ENCODE peak calls at places on chromosomes 4 and X, in five cellular contexts. One of them, this sample, is unnamed.
A peak's percentile ranks its signal among the peaks of the same experiment; 100 is the strongest.

GRCh38 chr4:133997440-133997839 is 204.1 kb downstream of the PABPC4L start:
- DNase-seq in CD4-positive, alpha-beta T cell: no peak
- DNase-seq in CD8-positive, alpha-beta T cell: no peak
- DNase-seq in mammary epithelial cell: no peak
- DNase-seq in stomach: no peak
- DNase-seq in this sample: no peak

GRCh38 chr4:123554819-123555499 is 158.4 kb downstream of the SPRY1 start:
- DNase-seq in CD4-positive, alpha-beta T cell: no peak
- DNase-seq in CD8-positive, alpha-beta T cell: no peak
- DNase-seq in stomach: no peak
- DNase-seq in mammary epithelial cell: no peak
- DNase-seq in this sample: no peak

GRCh38 chrX:119155416-119156035 is 27.9 kb upstream of the KIAA1210 start:
- DNase-seq in CD4-positive, alpha-beta T cell: no peak
- DNase-seq in mammary epithelial cell: peak; percentile 46
- DNase-seq in stomach: no peak
- DNase-seq in CD8-positive, alpha-beta T cell: no peak
- DNase-seq in this sample: no peak

GRCh38 chr4:137627938-137628460 is 95.7 kb upstream of the PCDH18 start:
- DNase-seq in CD4-positive, alpha-beta T cell: no peak
- DNase-seq in CD8-positive, alpha-beta T cell: no peak
- DNase-seq in stomach: no peak
- DNase-seq in mammary epithelial cell: no peak
- DNase-seq in this sample: no peak

GRCh38 chrX:46208225-46208854 is 336.9 kb downstream of the ZNF674 start:
- DNase-seq in CD4-positive, alpha-beta T cell: no peak
- DNase-seq in CD8-positive, alpha-beta T cell: no peak
- DNase-seq in stomach: no peak
- DNase-seq in mammary epithelial cell: peak; percentile 65
- DNase-seq in this sample: no peak

GRCh38 chrX:119655125-119655524 is 37.8 kb downstream of the SEPTIN6 start:
- DNase-seq in CD4-positive, alpha-beta T cell: peak; percentile 47
- DNase-seq in stomach: no peak
- DNase-seq in CD8-positive, alpha-beta T cell: peak; percentile 30
- DNase-seq in mammary epithelial cell: peak; percentile 67
- DNase-seq in this sample: peak; percentile 79

GRCh38 chrX:76148011-76148665 is 24.7 kb upstream of the PBDC1 start:
- DNase-seq in stomach: no peak
- DNase-seq in CD8-positive, alpha-beta T cell: peak; percentile 16
- DNase-seq in mammary epithelial cell: peak; percentile 53
- DNase-seq in CD4-positive, alpha-beta T cell: no peak
- DNase-seq in this sample: peak; percentile 29

GRCh38 chrX:8237718-8238117 is 66.7 kb upstream of the VCX2 start:
- DNase-seq in mammary epithelial cell: no peak
- DNase-seq in CD4-positive, alpha-beta T cell: no peak
- DNase-seq in stomach: no peak
- DNase-seq in CD8-positive, alpha-beta T cell: peak; percentile 7
- DNase-seq in this sample: no peak

GRCh38 chrX:154401918-154402621 is 3.9 kb downstream of the RPL10 start:
- DNase-seq in CD4-positive, alpha-beta T cell: no peak
- DNase-seq in mammary epithelial cell: peak; percentile 68
- DNase-seq in stomach: no peak
- DNase-seq in CD8-positive, alpha-beta T cell: no peak
- DNase-seq in this sample: no peak

GRCh38 chrX:830532-830931 is 199.9 kb downstream of the SHOX start:
- DNase-seq in mammary epithelial cell: no peak
- DNase-seq in CD8-positive, alpha-beta T cell: no peak
- DNase-seq in CD4-positive, alpha-beta T cell: no peak
- DNase-seq in stomach: no peak
- DNase-seq in this sample: no peak

GRCh38 chr4:6887591-6888371 is 21.8 kb upstream of the TBC1D14 start:
- DNase-seq in CD4-positive, alpha-beta T cell: no peak
- DNase-seq in CD8-positive, alpha-beta T cell: no peak
- DNase-seq in mammary epithelial cell: no peak
- DNase-seq in stomach: no peak
- DNase-seq in this sample: no peak

GRCh38 chr4:48635310-48635709 is 144.8 kb downstream of the FRYL start:
- DNase-seq in CD8-positive, alpha-beta T cell: no peak
- DNase-seq in CD4-positive, alpha-beta T cell: no peak
- DNase-seq in mammary epithelial cell: peak; percentile 43
- DNase-seq in stomach: no peak
- DNase-seq in this sample: no peak

GRCh38 chrX:20139966-20140365 is 1.7 kb downstream of the EIF1AX start:
- DNase-seq in CD4-positive, alpha-beta T cell: no peak
- DNase-seq in mammary epithelial cell: peak; percentile 41
- DNase-seq in stomach: no peak
- DNase-seq in CD8-positive, alpha-beta T cell: no peak
- DNase-seq in this sample: no peak

GRCh38 chrX:153765138-153766079 is 1.4 kb downstream of the PLXNB3 start:
- DNase-seq in CD8-positive, alpha-beta T cell: no peak
- DNase-seq in stomach: no peak
- DNase-seq in CD4-positive, alpha-beta T cell: no peak
- DNase-seq in mammary epithelial cell: no peak
- DNase-seq in this sample: no peak

GRCh38 chr4:54837576-54838140 is 179.9 kb downstream of the KIT start:
- DNase-seq in CD4-positive, alpha-beta T cell: no peak
- DNase-seq in stomach: no peak
- DNase-seq in CD8-positive, alpha-beta T cell: no peak
- DNase-seq in mammary epithelial cell: peak; percentile 2
- DNase-seq in this sample: no peak

GRCh38 chr4:185903205-185903604 is 91.2 kb upstream of the SORBS2 start:
- DNase-seq in CD8-positive, alpha-beta T cell: no peak
- DNase-seq in stomach: no peak
- DNase-seq in mammary epithelial cell: peak; percentile 72
- DNase-seq in CD4-positive, alpha-beta T cell: no peak
- DNase-seq in this sample: no peak

GRCh38 chr4:730511-730910 is 24.9 kb downstream of the PCGF3 start:
- DNase-seq in CD4-positive, alpha-beta T cell: no peak
- DNase-seq in stomach: no peak
- DNase-seq in CD8-positive, alpha-beta T cell: no peak
- DNase-seq in mammary epithelial cell: no peak
- DNase-seq in this sample: no peak

GRCh38 chrX:11944486-11944885 is 186.4 kb downstream of the MSL3 start:
- DNase-seq in CD8-positive, alpha-beta T cell: no peak
- DNase-seq in mammary epithelial cell: peak; percentile 67
- DNase-seq in CD4-positive, alpha-beta T cell: no peak
- DNase-seq in stomach: no peak
- DNase-seq in this sample: no peak

GRCh38 chrX:63513825-63514574 is 162.9 kb upstream of the SPIN4 start:
- DNase-seq in CD8-positive, alpha-beta T cell: no peak
- DNase-seq in stomach: no peak
- DNase-seq in mammary epithelial cell: peak; percentile 6
- DNase-seq in CD4-positive, alpha-beta T cell: no peak
- DNase-seq in this sample: no peak

GRCh38 chrX:17405225-17405969 is 30.4 kb downstream of the NHS start:
- DNase-seq in stomach: no peak
- DNase-seq in mammary epithelial cell: peak; percentile 96
- DNase-seq in CD4-positive, alpha-beta T cell: no peak
- DNase-seq in CD8-positive, alpha-beta T cell: no peak
- DNase-seq in this sample: no peak

GRCh38 chr4:168978001-168978700 is 31.9 kb downstream of the CBR4 start:
- DNase-seq in mammary epithelial cell: peak; percentile 34
- DNase-seq in CD4-positive, alpha-beta T cell: no peak
- DNase-seq in stomach: no peak
- DNase-seq in CD8-positive, alpha-beta T cell: no peak
- DNase-seq in this sample: no peak

GRCh38 chr4:100008048-100008447 is 58.0 kb upstream of the H2AZ1 start:
- DNase-seq in CD8-positive, alpha-beta T cell: no peak
- DNase-seq in CD4-positive, alpha-beta T cell: no peak
- DNase-seq in stomach: no peak
- DNase-seq in mammary epithelial cell: peak; percentile 56
- DNase-seq in this sample: no peak

GRCh38 chr4:189202869-189203271 is 737.8 kb upstream of the FRG1 start:
- DNase-seq in CD8-positive, alpha-beta T cell: no peak
- DNase-seq in CD4-positive, alpha-beta T cell: no peak
- DNase-seq in stomach: no peak
- DNase-seq in mammary epithelial cell: peak; percentile 19
- DNase-seq in this sample: no peak

GRCh38 chr4:78120144-78120880 is 63.2 kb downstream of the FRAS1 start:
- DNase-seq in CD4-positive, alpha-beta T cell: no peak
- DNase-seq in stomach: no peak
- DNase-seq in mammary epithelial cell: no peak
- DNase-seq in CD8-positive, alpha-beta T cell: no peak
- DNase-seq in this sample: no peak

GRCh38 chrX:138925330-138925729 is 213.8 kb upstream of the FGF13 start:
- DNase-seq in CD4-positive, alpha-beta T cell: no peak
- DNase-seq in stomach: no peak
- DNase-seq in CD8-positive, alpha-beta T cell: no peak
- DNase-seq in mammary epithelial cell: peak; percentile 81
- DNase-seq in this sample: no peak

GRCh38 chr4:152663203-152664066 is 16.4 kb downstream of the TMEM154 start:
- DNase-seq in CD4-positive, alpha-beta T cell: no peak
- DNase-seq in mammary epithelial cell: no peak
- DNase-seq in CD8-positive, alpha-beta T cell: no peak
- DNase-seq in stomach: no peak
- DNase-seq in this sample: no peak

GRCh38 chr4:85776091-85776490 is 301.1 kb downstream of the ARHGAP24 start:
- DNase-seq in stomach: no peak
- DNase-seq in mammary epithelial cell: no peak
- DNase-seq in CD4-positive, alpha-beta T cell: no peak
- DNase-seq in CD8-positive, alpha-beta T cell: no peak
- DNase-seq in this sample: no peak

GRCh38 chrX:150768580-150769190 is 75.5 kb downstream of the MTMR1 start:
- DNase-seq in CD4-positive, alpha-beta T cell: no peak
- DNase-seq in CD8-positive, alpha-beta T cell: no peak
- DNase-seq in stomach: no peak
- DNase-seq in mammary epithelial cell: no peak
- DNase-seq in this sample: no peak
- H3K27ac ChIP-seq in CD4-positive, alpha-beta T cell: no peak overlapping the region
- H3K27ac ChIP-seq in CD8-positive, alpha-beta T cell: no peak overlapping the region
- H3K27ac ChIP-seq in stomach: no peak overlapping the region
- H3K27ac ChIP-seq in mammary epithelial cell: no peak overlapping the region
- H3K27ac ChIP-seq in this sample: no peak overlapping the region

GRCh38 chr4:75800972-75801371 is 76.6 kb downstream of the USO1 start:
- DNase-seq in mammary epithelial cell: peak; percentile 39
- DNase-seq in CD8-positive, alpha-beta T cell: no peak
- DNase-seq in stomach: no peak
- DNase-seq in CD4-positive, alpha-beta T cell: no peak
- DNase-seq in this sample: no peak
- H3K27ac ChIP-seq in mammary epithelial cell: no peak overlapping the region
- H3K27ac ChIP-seq in CD8-positive, alpha-beta T cell: no peak overlapping the region
- H3K27ac ChIP-seq in stomach: no peak overlapping the region
- H3K27ac ChIP-seq in CD4-positive, alpha-beta T cell: no peak overlapping the region
- H3K27ac ChIP-seq in this sample: no peak overlapping the region

GRCh38 chr4:187141101-187141500 is 417.4 kb upstream of the FAT1 start:
- DNase-seq in stomach: no peak
- DNase-seq in mammary epithelial cell: peak; percentile 39
- DNase-seq in CD4-positive, alpha-beta T cell: no peak
- DNase-seq in CD8-positive, alpha-beta T cell: no peak
- DNase-seq in this sample: no peak

GRCh38 chr4:187139116-187139515 is 415.5 kb upstream of the FAT1 start:
- DNase-seq in stomach: no peak
- DNase-seq in CD4-positive, alpha-beta T cell: no peak
- DNase-seq in mammary epithelial cell: no peak
- DNase-seq in CD8-positive, alpha-beta T cell: no peak
- DNase-seq in this sample: no peak

DNA sequence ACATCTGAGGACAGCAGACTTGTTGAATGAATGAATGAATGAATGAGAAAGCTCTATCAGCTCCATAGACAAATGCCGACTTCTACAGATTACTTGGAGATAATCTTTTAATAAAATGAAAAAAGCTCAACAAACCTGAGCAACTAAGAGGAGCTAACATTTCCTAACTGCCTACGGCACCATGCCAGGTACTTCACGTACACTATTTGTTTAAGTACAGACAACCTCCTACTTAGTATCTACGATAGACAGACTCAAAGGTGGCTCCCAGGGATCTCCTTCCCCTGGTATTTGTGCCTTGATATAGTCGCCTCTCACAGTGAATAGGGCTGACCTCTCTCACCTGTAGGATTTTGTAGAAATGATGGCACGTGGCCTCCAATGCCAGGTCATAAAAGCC is 412.2 kb upstream of the FAT1 start:
- DNase-seq in mammary epithelial cell: no peak
- DNase-seq in CD8-positive, alpha-beta T cell: no peak
- DNase-seq in CD4-positive, alpha-beta T cell: no peak
- DNase-seq in stomach: no peak
- DNase-seq in this sample: no peak
- H3K27ac ChIP-seq in mammary epithelial cell: no peak overlapping the region
- H3K27ac ChIP-seq in CD8-positive, alpha-beta T cell: no peak overlapping the region
- H3K27ac ChIP-seq in CD4-positive, alpha-beta T cell: no peak overlapping the region
- H3K27ac ChIP-seq in stomach: no peak overlapping the region
- H3K27ac ChIP-seq in this sample: no peak overlapping the region

GRCh38 chr4:71607780-71608673 is 175.9 kb downstream of the GC start:
- DNase-seq in mammary epithelial cell: peak; percentile 11
- DNase-seq in CD4-positive, alpha-beta T cell: no peak
- DNase-seq in stomach: no peak
- DNase-seq in CD8-positive, alpha-beta T cell: no peak
- DNase-seq in this sample: no peak

GRCh38 chr4:71604785-71605184 is 179.1 kb downstream of the GC start:
- DNase-seq in mammary epithelial cell: no peak
- DNase-seq in stomach: no peak
- DNase-seq in CD8-positive, alpha-beta T cell: no peak
- DNase-seq in CD4-positive, alpha-beta T cell: no peak
- DNase-seq in this sample: no peak

GRCh38 chr4:71609159-71609558 is 174.7 kb downstream of the GC start:
- DNase-seq in mammary epithelial cell: no peak
- DNase-seq in CD8-positive, alpha-beta T cell: no peak
- DNase-seq in CD4-positive, alpha-beta T cell: no peak
- DNase-seq in stomach: no peak
- DNase-seq in this sample: no peak

GRCh38 chr4:71608674-71609062 is 175.2 kb downstream of the GC start:
- DNase-seq in CD8-positive, alpha-beta T cell: no peak
- DNase-seq in mammary epithelial cell: no peak
- DNase-seq in stomach: no peak
- DNase-seq in CD4-positive, alpha-beta T cell: no peak
- DNase-seq in this sample: no peak

DNA sequence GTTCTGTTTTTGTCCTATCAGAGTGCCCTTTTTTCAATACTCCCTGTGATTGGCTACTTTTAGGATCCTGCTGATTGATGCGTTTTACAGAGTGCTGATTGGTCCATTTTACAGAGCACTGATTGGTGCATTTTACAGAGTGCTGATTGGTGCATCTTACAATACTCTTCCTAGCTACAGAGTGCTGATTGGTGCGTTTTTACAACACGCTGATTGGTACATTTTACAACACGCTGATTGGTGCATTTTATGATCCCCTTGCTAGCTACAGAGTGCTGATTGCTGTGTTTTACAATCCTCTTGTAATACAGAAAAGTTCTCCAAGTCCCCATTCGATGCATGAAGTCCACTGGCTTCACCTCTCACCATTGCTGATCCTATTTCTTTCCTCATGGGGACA is 176.8 kb downstream of the GC start:
- DNase-seq in CD8-positive, alpha-beta T cell: no peak
- DNase-seq in CD4-positive, alpha-beta T cell: no peak
- DNase-seq in mammary epithelial cell: no peak
- DNase-seq in stomach: no peak
- DNase-seq in this sample: no peak
- H3K27ac ChIP-seq in CD8-positive, alpha-beta T cell: no peak overlapping the region
- H3K27ac ChIP-seq in CD4-positive, alpha-beta T cell: no peak overlapping the region
- H3K27ac ChIP-seq in mammary epithelial cell: no peak overlapping the region
- H3K27ac ChIP-seq in stomach: peak overlapping the region; percentile 25
- H3K27ac ChIP-seq in this sample: no peak overlapping the region

This sample was measured in CD4-positive, alpha-beta memory T cell.